ENCODE peak calls at places on chromosomes 6 and 20, in ten cellular contexts. S is GM10248; A is progenitor cell of endocrine pancreas; N is left colon; B is psoas muscle; O is activated CD4-positive, alpha-beta T cell treated with anti-CD3 and anti-CD28 coated beads, Interleukin-2, amount 50 U/mL, for 4 hours; C is endothelial cell; R is astrocyte; H is stimulated activated CD4-positive, alpha-beta T cell treated with anti-CD3 and anti-CD28 coated beads, Interleukin-15, amount 100 ng/mL, for 1 hour; Y is effector memory CD8-positive, alpha-beta T cell. K is an unnamed sample.

GRCh38 chr20:34475979-34476736 is 40.1 kb upstream of the DYNLRB1 start:
- DNase-seq in B (peak), R (no peak), C (peak), S (peak), A (no peak), H (peak), N (peak), O (no peak), Y (peak), K (peak)

GRCh38 chr6:83592770-83593394 is 80.5 kb downstream of the PRSS35 start:
- DNase-seq in A (no peak), H (no peak), S (peak), O (no peak), C (peak), R (no peak), B (no peak), N (no peak), Y (no peak), K (no peak)

GRCh38 chr20:33862709-33863403 is 51.7 kb downstream of the CHMP4B start:
- DNase-seq in A (peak), C (peak), O (peak), Y (peak), N (peak), R (peak), B (peak), S (peak), H (peak), K (peak)

GRCh38 chr20:11993886-11994466 is 76.3 kb downstream of the BTBD3 start:
- DNase-seq in Y (no peak), O (no peak), S (no peak), N (no peak), A (no peak), B (no peak), H (no peak), R (no peak), C (no peak), K (no peak)

GRCh38 chr20:50551288-50551687 is 41.1 kb downstream of the PTPN1 start:
- DNase-seq in A (no peak), H (no peak), S (no peak), C (no peak), R (no peak), B (no peak), O (no peak), N (no peak), Y (no peak), K (no peak)

GRCh38 chr6:161486326-161486725 is 212.5 kb upstream of the AGPAT4 start:
- DNase-seq in O (no peak), A (no peak), Y (no peak), R (peak), C (no peak), N (no peak), H (no peak), B (peak), S (no peak), K (no peak)

GRCh38 chr6:4776493-4776966 is 326 bp downstream of the CDYL start:
- DNase-seq in C (peak), N (no peak), S (peak), O (no peak), R (no peak), A (peak), H (peak), Y (no peak), B (no peak), K (no peak)

GRCh38 chr20:1469306-1469905 is 2.8 kb upstream of the NSFL1C start:
- DNase-seq in B (no peak), N (peak), S (no peak), Y (no peak), A (no peak), C (no peak), O (no peak), R (no peak), H (no peak), K (no peak)

GRCh38 chr6:168030218-168030693 is 32.8 kb downstream of the KIF25 start:
- DNase-seq in Y (no peak), S (no peak), H (no peak), C (no peak), O (no peak), R (no peak), B (no peak), N (no peak), A (no peak), K (no peak)

GRCh38 chr20:45359069-45359405 is 3.9 kb upstream of the SYS1 start:
- DNase-seq in O (no peak), S (no peak), R (peak), H (no peak), N (no peak), Y (no peak), C (no peak), B (peak), A (no peak), K (no peak)

GRCh38 chr6:116327803-116328527 is 42.8 kb upstream of the DSE start:
- DNase-seq in O (no peak), Y (no peak), A (no peak), R (no peak), S (no peak), N (no peak), C (no peak), B (no peak), H (no peak), K (no peak)

GRCh38 chr20:43925215-43925614 is 10.6 kb downstream of the TOX2 start:
- DNase-seq in N (no peak), H (peak), R (no peak), Y (no peak), B (no peak), C (no peak), S (peak), O (peak), A (no peak), K (no peak)

GRCh38 chr20:10771435-10772140 is 97.8 kb upstream of the JAG1 start:
- DNase-seq in N (no peak), B (no peak), R (peak), S (no peak), Y (no peak), H (no peak), O (no peak), A (no peak), C (no peak), K (no peak)

GRCh38 chr6:89208551-89208950 is 8.6 kb downstream of the GABRR1 start:
- DNase-seq in S (no peak), R (no peak), H (no peak), A (no peak), B (no peak), Y (no peak), O (no peak), C (no peak), N (no peak), K (no peak)

GRCh38 chr20:63679799-63680305 is 16.6 kb upstream of the TNFRSF6B start:
- DNase-seq in S (no peak), Y (no peak), B (no peak), N (no peak), R (no peak), C (no peak), A (no peak), O (no peak), H (no peak), K (no peak)

GRCh38 chr20:40568200-40568599 is 120.8 kb downstream of the MAFB start:
- DNase-seq in B (no peak), Y (no peak), S (no peak), H (no peak), N (no peak), O (no peak), R (no peak), A (no peak), C (no peak), K (no peak)

GRCh38 chr20:63946986-63947637 is 9.1 kb downstream of the UCKL1 start:
- DNase-seq in S (no peak), C (no peak), H (no peak), Y (no peak), A (no peak), R (no peak), N (no peak), O (no peak), B (peak), K (no peak)

GRCh38 chr6:148565931-148566663 is 180.7 kb upstream of the UST start:
- DNase-seq in H (no peak), C (no peak), Y (no peak), S (peak), O (no peak), A (no peak), R (peak), B (no peak), N (no peak), K (no peak)

GRCh38 chr6:128358111-128358780 is 162.2 kb downstream of the PTPRK start:
- DNase-seq in Y (no peak), O (no peak), R (peak), H (no peak), S (no peak), C (no peak), A (no peak), N (no peak), B (no peak), K (no peak)

GRCh38 chr6:75223461-75223860 is 17.6 kb upstream of the COL12A1 start:
- DNase-seq in B (no peak), A (no peak), Y (no peak), O (no peak), S (no peak), H (no peak), R (no peak), N (no peak), C (no peak), K (no peak)

GRCh38 chr20:391041-391711 is 10.6 kb downstream of the TRIB3 start:
- DNase-seq in B (no peak), C (no peak), R (no peak), H (no peak), N (no peak), S (no peak), A (no peak), Y (no peak), O (no peak), K (no peak)

GRCh38 chr6:168216741-168217140 is 102.8 kb downstream of the DACT2 start:
- DNase-seq in S (no peak), R (no peak), H (no peak), C (no peak), A (no peak), O (no peak), B (no peak), Y (no peak), N (no peak), K (no peak)

GRCh38 chr6:6749791-6750434 is 161.4 kb downstream of the LY86 start:
- DNase-seq in R (peak), S (no peak), B (peak), N (peak), Y (no peak), A (no peak), H (peak), C (no peak), O (peak), K (no peak)

GRCh38 chr6:2257358-2257757 is 12.0 kb upstream of the GMDS start:
- DNase-seq in Y (no peak), H (no peak), A (no peak), R (no peak), S (no peak), N (peak), O (no peak), C (no peak), B (no peak), K (no peak)

GRCh38 chr20:45174434-45175364 is at the start of gene PI3:
- DNase-seq in S (no peak), A (no peak), B (no peak), N (peak), O (no peak), Y (no peak), H (no peak), C (no peak), R (peak), K (no peak)

GRCh38 chr6:42400886-42401604 is 50.7 kb downstream of the TRERF1 start:
- DNase-seq in B (no peak), H (no peak), R (no peak), Y (no peak), S (no peak), N (no peak), C (no peak), O (no peak), A (no peak), K (no peak)

GRCh38 chr20:44350567-44350966 is 4.9 kb upstream of the HNF4A start:
- DNase-seq in B (no peak), N (no peak), H (no peak), O (no peak), Y (no peak), S (no peak), A (no peak), R (no peak), C (no peak), K (no peak)